ENCODE peak calls at places on chromosomes 16 and 17, in four cellular contexts. C is A549, M is K562, S is H1. X is an unnamed sample.

GRCh38 chr16:48564544-48565444 is 45.2 kb downstream of the N4BP1 start:
- DNase-seq in C (no peak), M (no peak), S (no peak), X (no peak)

GRCh38 chr17:79072544-79072943 is 2.1 kb upstream of the ENGASE start:
- DNase-seq in C (no peak), M (no peak), S (no peak), X (no peak)

GRCh38 chr17:43461185-43461584 is 22.6 kb upstream of the DHX8 start:
- DNase-seq in C (no peak), M (no peak), S (no peak), X (no peak)

GRCh38 chr16:88782454-88783390 is 2.3 kb downstream of the PIEZO1 start:
- DNase-seq in C (no peak), M (no peak), S (no peak), X (no peak)

GRCh38 chr17:79657036-79657435 is 46.2 kb upstream of the RBFOX3 start:
- DNase-seq in C (no peak), M (no peak), S (no peak), X (no peak)

GRCh38 chr16:2512920-2513404 is 790 bp upstream of the ATP6V0C start:
- DNase-seq in C (no peak), M (peak), S (no peak), X (no peak)

GRCh38 chr17:38341035-38341721 is 2.6 kb downstream of the GPR179 start:
- DNase-seq in C (no peak), M (no peak), S (peak), X (no peak)

GRCh38 chr17:57565119-57565635 is 179.9 kb downstream of the CCDC182 start:
- DNase-seq in C (no peak), M (no peak), S (no peak), X (no peak)

GRCh38 chr17:49216482-49216881 is 6.0 kb downstream of the ABI3 start:
- DNase-seq in C (no peak), M (no peak), S (no peak), X (no peak)

GRCh38 chr17:49214665-49215360 is 4.3 kb downstream of the ABI3 start:
- DNase-seq in C (no peak), M (no peak), S (no peak), X (no peak)

GRCh38 chr17:49218941-49219913 is 8.7 kb downstream of the ABI3 start:
- DNase-seq in C (no peak), M (peak), S (no peak), X (peak)

GRCh38 chr17:49217651-49218413 is 7.3 kb downstream of the ABI3 start:
- DNase-seq in C (no peak), M (no peak), S (no peak), X (peak)

DNA sequence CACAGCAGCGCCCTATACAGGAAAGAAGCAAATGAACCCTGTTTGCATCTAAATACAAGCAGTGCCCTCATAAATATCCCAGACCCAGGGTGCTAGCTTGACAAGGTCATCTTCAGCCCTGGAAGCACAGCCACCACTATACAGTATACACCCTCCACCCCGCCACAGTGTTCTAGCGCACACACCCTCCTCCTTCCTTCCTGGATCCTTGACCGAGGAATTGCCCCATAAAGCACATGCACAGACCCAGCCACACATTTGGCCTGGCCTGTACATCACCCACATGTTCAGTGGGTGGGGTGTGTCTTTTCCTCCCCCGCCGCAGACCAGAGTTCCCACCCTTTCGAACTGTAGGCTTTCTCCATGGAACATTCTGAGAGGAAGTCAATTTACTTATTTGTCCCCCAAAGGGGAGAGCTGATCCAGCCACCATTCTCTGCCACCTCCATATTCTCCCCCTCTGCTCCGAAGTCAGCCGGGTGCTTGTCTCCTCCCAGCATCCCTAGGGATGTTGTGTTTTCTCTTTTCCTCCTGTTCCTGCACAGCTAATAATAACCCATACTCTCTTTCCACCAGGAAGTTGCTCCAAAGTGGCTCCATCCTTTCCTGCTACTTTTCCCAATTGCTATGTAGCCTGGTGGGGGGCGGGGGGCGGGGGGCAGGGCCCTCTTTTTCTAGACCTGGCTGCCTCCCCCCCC is 6.6 kb downstream of the ABI3 start:
- DNase-seq in C (no peak), M (peak), S (no peak), X (no peak)
- TF ChIP-seq RAD21 in C (no peak), M (no peak), S (no peak), X (no peak)

GRCh38 chr16:77236063-77236511 is 36.9 kb downstream of the SYCE1L start:
- DNase-seq in C (peak), M (peak), S (peak), X (no peak)
- TF ChIP-seq EP300 in C (no peak), M (peak), S (peak), X (no peak)

GRCh38 chr17:45243750-45244149 is 18.1 kb downstream of the SPATA32 start:
- DNase-seq in C (no peak), M (no peak), S (no peak), X (no peak)
- TF ChIP-seq RAD21 in C (no peak), M (no peak), S (no peak), X (no peak)

DNA sequence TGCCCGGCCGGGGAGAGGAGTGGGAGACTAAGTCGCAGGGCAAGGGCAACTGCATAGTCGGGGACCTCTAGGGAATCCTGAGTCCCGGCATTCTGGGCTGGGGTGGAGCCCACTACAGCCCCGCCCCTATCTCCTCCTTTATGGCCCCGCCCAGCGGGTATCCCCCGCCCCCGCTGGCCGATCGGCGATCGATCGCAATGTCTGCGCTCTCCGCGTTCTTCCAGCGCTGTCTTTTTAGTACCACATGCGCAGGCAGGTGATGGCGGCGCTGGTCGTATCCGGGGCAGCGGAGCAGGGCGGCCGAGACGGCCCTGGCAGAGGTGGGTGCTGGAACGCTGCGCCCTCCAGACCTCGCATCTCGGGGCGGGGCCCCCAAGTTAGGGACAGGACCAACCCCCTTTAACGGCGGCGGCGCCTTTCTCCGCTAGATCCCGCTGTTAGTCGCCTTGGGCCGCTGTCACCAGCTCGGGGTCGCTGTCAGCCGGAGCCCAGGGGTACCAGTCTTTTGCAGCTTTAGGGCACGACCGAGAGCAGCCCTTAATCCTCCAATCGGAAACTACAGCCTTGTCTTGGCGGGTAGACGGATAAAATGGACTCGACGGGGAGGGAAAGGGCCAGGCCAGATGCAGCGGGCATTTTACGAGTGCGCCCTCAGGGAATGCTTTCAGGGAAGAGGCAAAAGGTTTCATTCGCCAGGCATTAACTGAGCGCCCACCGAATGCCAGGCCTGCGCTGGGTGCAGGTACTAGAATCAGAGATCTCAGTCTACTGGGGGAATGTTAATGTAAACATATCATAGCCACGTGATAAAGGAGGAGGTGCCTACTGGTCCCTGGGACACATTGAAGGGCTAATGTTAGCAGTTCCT is at the start of gene DPH1:
- DNase-seq in C (peak), M (peak), S (peak), X (peak)
- TF ChIP-seq EP300 in C (no peak), M (no peak), S (peak), X (no peak)

X was measured in GM12878.